ENCODE peak calls at places on chromosomes 1 and 21, in ten cellular contexts. R is IMR-90; W is astrocyte of the spinal cord; D is activated T-cell treated with anti-CD3 and anti-CD28 coated beads, Interleukin-2, amount 50 U/mL, for 72 hours; K is immature natural killer cell; N is amniotic stem cell; U is spleen; B is stimulated activated CD8-positive, alpha-beta memory T cell treated with anti-CD3 and anti-CD28 coated beads, Interleukin-7, amount 100 ng/mL, for 4 hours; E is GDM1; Z is stimulated activated CD4-positive, alpha-beta T cell treated with anti-CD3 and anti-CD28 coated beads, Interleukin-1b, Interleukin-23, amount 100 ng/mL, for 4 hours. I is an unnamed sample.

GRCh38 chr21:45607021-45607921 is 36.3 kb upstream of the PCBP3 start:
- DNase-seq in R (peak; percentile 24), W (peak; percentile 42), D (peak; percentile 64), K (no peak), N (no peak), U (no peak), B (no peak), E (no peak), Z (peak; percentile 62), I (peak; percentile 6)

GRCh38 chr1:199272107-199272506 is 633.3 kb downstream of the PTPRC start:
- DNase-seq in R (peak; percentile 74), W (peak; percentile 91), D (no peak), K (no peak), N (peak; percentile 39), U (no peak), B (no peak), E (no peak), Z (no peak), I (no peak)

GRCh38 chr1:58515794-58516401 is 30.6 kb downstream of the OMA1 start:
- DNase-seq in R (peak; percentile 85), W (peak; percentile 80), D (peak; percentile 18), K (peak; percentile 51), N (peak; percentile 31), U (no peak), B (peak; percentile 5), E (peak; percentile 29), Z (peak; percentile 18), I (no peak)

GRCh38 chr1:185917646-185918045 is 183.5 kb downstream of the HMCN1 start:
- DNase-seq in R (peak; percentile 66), W (peak; percentile 58), D (no peak), K (no peak), N (no peak), U (no peak), B (no peak), E (no peak), Z (no peak), I (no peak)

GRCh38 chr1:107935396-107936064 is 29.4 kb downstream of the VAV3 start:
- DNase-seq in R (no peak), W (no peak), D (peak; percentile 72), K (no peak), N (no peak), U (no peak), B (no peak), E (no peak), Z (no peak), I (no peak)

GRCh38 chr1:203672354-203672753 is 45.7 kb downstream of the ATP2B4 start:
- DNase-seq in R (peak; percentile 88), W (peak; percentile 84), D (no peak), K (peak; percentile 77), N (no peak), U (no peak), B (no peak), E (no peak), Z (no peak), I (no peak)

GRCh38 chr1:1208713-1209433 is 2.5 kb upstream of the TNFRSF18 start:
- DNase-seq in R (peak; percentile 30), W (no peak), D (peak; percentile 68), K (peak; percentile 82), N (no peak), U (peak; percentile 79), B (no peak), E (peak; percentile 25), Z (peak; percentile 52), I (no peak)

GRCh38 chr1:175508320-175509110 is 234.9 kb downstream of the TNR start:
- DNase-seq in R (no peak), W (peak; percentile 66), D (no peak), K (no peak), N (no peak), U (no peak), B (no peak), E (no peak), Z (no peak), I (no peak)

GRCh38 chr1:55716610-55717009 is 501.4 kb upstream of the USP24 start:
- DNase-seq in R (peak; percentile 78), W (peak; percentile 77), D (no peak), K (no peak), N (no peak), U (no peak), B (no peak), E (no peak), Z (no peak), I (no peak)

GRCh38 chr1:67966666-67967009 is 83.8 kb downstream of the DIRAS3 start:
- DNase-seq in R (no peak), W (no peak), D (no peak), K (no peak), N (no peak), U (no peak), B (no peak), E (no peak), Z (no peak), I (no peak)

GRCh38 chr21:38691626-38692025 is 114.1 kb upstream of the ETS2 start:
- DNase-seq in R (no peak), W (no peak), D (no peak), K (no peak), N (no peak), U (no peak), B (no peak), E (no peak), Z (no peak), I (no peak)

GRCh38 chr1:21764615-21765423 is 18.1 kb downstream of the USP48 start:
- DNase-seq in R (peak; percentile 83), W (peak; percentile 88), D (peak; percentile 40), K (no peak), N (peak; percentile 78), U (no peak), B (no peak), E (no peak), Z (no peak), I (no peak)

GRCh38 chr1:163897401-163898169 is 575.8 kb downstream of the NUF2 start:
- DNase-seq in R (peak; percentile 11), W (no peak), D (no peak), K (no peak), N (peak; percentile 71), U (no peak), B (no peak), E (no peak), Z (no peak), I (no peak)